ENCODE peak calls at places on chromosomes 12 and 14, in five cellular contexts. N, W, I, Q and P are unnamed samples.

GRCh38 chr12:25058619-25059018 is 109.7 kb upstream of the BCAT1 start:
- DNase-seq in Q (no peak), I (no peak), N (no peak), W (no peak), P (no peak)

GRCh38 chr14:87638196-87638595 is 354.8 kb downstream of the GALC start:
- DNase-seq in Q (no peak), W (no peak), I (no peak), N (no peak), P (no peak)

GRCh38 chr14:65972891-65973290 is 513.3 kb upstream of the CCDC196 start:
- DNase-seq in W (no peak), I (no peak), N (no peak), Q (no peak), P (no peak)

GRCh38 chr12:85138833-85139232 is 102.7 kb downstream of the LRRIQ1 start:
- DNase-seq in Q (no peak), W (no peak), I (no peak), N (no peak), P (no peak)

GRCh38 chr12:56941299-56942017 is 7.2 kb upstream of the SDR9C7 start:
- DNase-seq in W (no peak), I (no peak), Q (no peak), N (peak; percentile 49), P (no peak)

GRCh38 chr14:59585891-59586554 is 9.4 kb upstream of the CCDC175 start:
- DNase-seq in I (no peak), W (no peak), N (no peak), Q (no peak), P (no peak)

GRCh38 chr12:114933428-114934160 is 249.6 kb upstream of the TBX3 start:
- DNase-seq in I (no peak), N (no peak), Q (no peak), W (no peak), P (no peak)

GRCh38 chr12:115697341-115697740 is 580.2 kb downstream of the MED13L start:
- DNase-seq in Q (no peak), I (no peak), W (no peak), N (no peak), P (no peak)

GRCh38 chr14:99359906-99360305 is 87.9 kb upstream of the BCL11B start:
- DNase-seq in I (no peak), N (no peak), Q (no peak), W (no peak), P (no peak)

GRCh38 chr12:113852273-113852672 is 113.9 kb downstream of the RBM19 start:
- DNase-seq in W (no peak), I (no peak), Q (no peak), N (no peak), P (no peak)

GRCh38 chr14:65336191-65336591 is 76.3 kb upstream of the FUT8 start:
- DNase-seq in I (no peak), N (no peak), W (no peak), Q (no peak), P (no peak)

GRCh38 chr14:100850841-100851585 is 25.1 kb downstream of the MEG3 start:
- DNase-seq in Q (peak; percentile 92), N (peak; percentile 78), W (peak; percentile 71), I (no peak), P (peak; percentile 79)

GRCh38 chr12:80299976-80300375 is 144.1 kb upstream of the PTPRQ start:
- DNase-seq in N (no peak), I (no peak), W (no peak), Q (no peak), P (no peak)

GRCh38 chr14:95290769-95291440 is 28.8 kb downstream of the CLMN start:
- DNase-seq in N (no peak), W (peak; percentile 76), I (peak; percentile 79), Q (peak; percentile 80), P (peak; percentile 54)

GRCh38 chr12:119664642-119665041 is 3.3 kb upstream of the PRKAB1 start:
- DNase-seq in W (no peak), N (no peak), I (no peak), Q (no peak), P (no peak)

GRCh38 chr12:5258498-5258897 is 173.4 kb upstream of the NTF3 start:
- DNase-seq in N (no peak), I (no peak), Q (no peak), W (no peak), P (no peak)

GRCh38 chr14:44528180-44528579 is 21.1 kb upstream of the FSCB start:
- DNase-seq in Q (no peak), W (no peak), N (no peak), I (no peak), P (no peak)

GRCh38 chr14:95253039-95253620 is 66.6 kb downstream of the CLMN start:
- DNase-seq in W (peak; percentile 10), Q (no peak), N (no peak), I (peak; percentile 59), P (no peak)

GRCh38 chr12:57149309-57149900 is 2.0 kb upstream of the LRP1-AS start:
- DNase-seq in I (peak; percentile 89), W (no peak), Q (peak; percentile 77), N (no peak), P (no peak)

GRCh38 chr12:57069522-57069921 is 9.1 kb downstream of the NEMP1 start:
- DNase-seq in W (peak; percentile 60), Q (peak; percentile 66), I (no peak), N (peak; percentile 84), P (peak; percentile 92)

GRCh38 chr12:108255203-108255602 is 83.9 kb downstream of the CMKLR1 start:
- DNase-seq in I (peak; percentile 16), Q (no peak), N (no peak), W (no peak), P (no peak)

GRCh38 chr12:58833844-58834243 is 86.5 kb downstream of the LRIG3 start:
- DNase-seq in N (no peak), W (no peak), I (no peak), Q (no peak), P (no peak)

GRCh38 chr12:22625671-22626251 is 790 bp downstream of the ETNK1 start:
- DNase-seq in I (no peak), N (peak; percentile 63), Q (peak; percentile 43), W (peak; percentile 28), P (peak; percentile 77)

GRCh38 chr14:75561013-75561432 is 17.4 kb upstream of the FLVCR2 start:
- DNase-seq in Q (peak; percentile 82), W (peak; percentile 89), N (peak; percentile 62), I (no peak), P (peak; percentile 96)

GRCh38 chr12:16175893-16176292 is 101.6 kb downstream of the SLC15A5 start:
- DNase-seq in N (no peak), I (no peak), Q (no peak), W (no peak), P (no peak)

GRCh38 chr12:86837246-86837645 is 581.1 kb upstream of the MGAT4C start:
- DNase-seq in N (no peak), W (no peak), Q (no peak), I (no peak), P (peak; percentile 61)

GRCh38 chr12:29581641-29582040 is 84.2 kb upstream of the OVCH1 start:
- DNase-seq in I (no peak), W (no peak), N (no peak), Q (no peak), P (no peak)

GRCh38 chr14:32608880-32609279 is 279.8 kb downstream of the AKAP6 start:
- DNase-seq in I (no peak), N (no peak), Q (no peak), W (no peak), P (no peak)

GRCh38 chr12:65965358-65965757 is 141.1 kb downstream of the HMGA2 start:
- DNase-seq in I (no peak), Q (no peak), W (no peak), N (no peak), P (peak; percentile 18)

GRCh38 chr12:26271889-26272492 is 76.6 kb downstream of the SSPN start:
- DNase-seq in I (no peak), Q (peak; percentile 76), N (peak; percentile 52), W (peak; percentile 81), P (no peak)

GRCh38 chr14:39492267-39492666 is 60.0 kb upstream of the FBXO33 start:
- DNase-seq in N (no peak), Q (no peak), I (no peak), W (no peak), P (no peak)

GRCh38 chr14:78959674-78960264 is 789.6 kb downstream of the NRXN3 start:
- DNase-seq in Q (peak; percentile 64), N (peak; percentile 54), I (no peak), W (peak; percentile 66), P (peak; percentile 73)

GRCh38 chr12:80590085-80590484 is 117.3 kb upstream of the MYF6 start:
- DNase-seq in Q (no peak), I (no peak), W (no peak), N (no peak), P (peak; percentile 2)

GRCh38 chr12:28343687-28344086 is 153.4 kb downstream of the CCDC91 start:
- DNase-seq in N (no peak), I (no peak), Q (no peak), W (no peak), P (no peak)

GRCh38 chr12:55700255-55701018 is 7.3 kb downstream of the ITGA7 start:
- DNase-seq in W (no peak), Q (peak; percentile 3), I (no peak), N (no peak), P (no peak)

DNA sequence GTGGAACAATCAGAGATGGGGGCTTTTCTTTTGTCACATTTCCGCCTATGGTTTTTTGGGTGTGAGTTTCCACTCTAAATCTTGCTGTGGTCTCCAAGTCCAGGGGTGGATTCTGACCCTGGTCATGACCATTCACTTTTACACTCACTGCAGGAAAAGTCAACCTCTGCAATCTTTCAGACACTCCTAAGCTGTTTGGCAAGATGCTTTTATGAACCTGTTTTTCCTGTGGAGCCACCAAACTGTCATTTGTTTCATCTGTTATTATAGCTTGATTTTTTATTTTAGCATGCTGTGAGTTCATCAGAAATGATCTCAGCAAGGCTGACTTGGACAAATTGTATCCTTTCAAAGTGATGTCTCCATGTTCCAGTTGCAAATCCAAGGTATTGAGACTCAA is 25.1 kb upstream of the SYCP3 start:
- DNase-seq in W (no peak), Q (no peak), I (no peak), N (no peak), P (no peak)
- TF ChIP-seq POLR2AphosphoS5 in W (no peak), Q (no peak), I (no peak), N (no peak), P (no peak)

DNA sequence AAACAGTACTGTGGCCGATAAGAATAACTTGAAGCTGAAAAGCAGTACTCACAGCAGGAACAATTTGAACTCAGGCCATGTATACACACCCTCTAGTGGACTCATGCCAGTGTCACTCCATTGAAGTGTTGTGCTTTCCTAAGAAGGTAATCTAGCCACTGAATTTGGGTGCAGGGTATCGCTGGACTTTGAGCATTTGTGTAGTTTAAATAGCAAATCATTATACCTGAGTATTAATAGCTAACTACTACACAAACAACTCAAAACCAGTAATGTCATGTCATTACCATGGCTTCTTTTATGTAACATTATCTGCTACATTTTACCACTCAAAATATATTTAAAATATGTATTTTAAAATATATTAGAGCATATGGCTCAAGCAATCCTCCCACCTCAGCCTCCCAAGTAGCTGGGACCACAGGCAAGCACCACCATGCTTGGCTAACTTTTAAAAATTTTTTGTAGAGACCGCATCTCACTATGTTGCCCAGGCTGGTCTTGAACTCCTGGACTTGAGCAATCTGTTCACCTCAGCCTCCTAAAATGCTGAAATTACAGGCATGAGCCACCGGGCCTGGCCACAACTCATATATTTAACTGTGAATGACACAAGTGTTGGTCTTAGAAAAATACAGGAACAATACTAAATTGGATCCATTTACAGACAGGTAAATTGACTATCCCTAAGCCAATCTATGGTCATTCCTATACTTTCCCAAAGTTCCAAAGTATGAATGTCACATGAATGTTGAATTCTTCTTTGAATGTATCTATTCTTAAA is 25.6 kb upstream of the ARID4A start:
- DNase-seq in W (peak; percentile 44), Q (no peak), I (no peak), N (peak; percentile 20), P (peak; percentile 24)
- TF ChIP-seq POLR2AphosphoS5 in W (peak; percentile 64), Q (peak; percentile 36), I (no peak), N (no peak), P (no peak)

GRCh38 chr14:50762001-50762930 is 68.7 kb downstream of the NIN start:
- DNase-seq in N (peak; percentile 6), Q (no peak), W (no peak), I (no peak), P (no peak)
- TF ChIP-seq POLR2AphosphoS5 in N (no peak), Q (no peak), W (no peak), I (no peak), P (no peak)

GRCh38 chr12:72025524-72025923 is 86.9 kb downstream of the TPH2 start:
- DNase-seq in I (no peak), N (no peak), Q (no peak), W (no peak), P (no peak)
- TF ChIP-seq POLR2AphosphoS5 in I (no peak), N (no peak), Q (no peak), W (no peak), P (no peak)